ENCODE peak calls at places on chromosomes 11 and 22, in nine cellular contexts. One of them, this sample, is unnamed.

GRCh38 chr11:94961255-94961654 is 12.1 kb downstream of the CWC15 start:
- DNase-seq in neural progenitor cell: no peak
- DNase-seq in upper lobe of right lung: no peak
- DNase-seq in Jurkat, Clone E6-1: no peak
- DNase-seq in right atrium auricular region: no peak
- DNase-seq in MCF 10A: no peak
- DNase-seq in posterior cingulate gyrus: no peak
- DNase-seq in germinal center: no peak
- DNase-seq in iris pigment epithelial cell: no peak
- DNase-seq in this sample: no peak

GRCh38 chr11:118286545-118286944 is 18.0 kb upstream of the CD3E start:
- DNase-seq in Jurkat, Clone E6-1: no peak
- DNase-seq in iris pigment epithelial cell: no peak
- DNase-seq in germinal center: no peak
- DNase-seq in neural progenitor cell: no peak
- DNase-seq in posterior cingulate gyrus: no peak
- DNase-seq in right atrium auricular region: no peak
- DNase-seq in MCF 10A: no peak
- DNase-seq in upper lobe of right lung: no peak
- DNase-seq in this sample: no peak

GRCh38 chr11:26765323-26765722 is 43.5 kb upstream of the SLC5A12 start:
- DNase-seq in posterior cingulate gyrus: no peak
- DNase-seq in MCF 10A: no peak
- DNase-seq in neural progenitor cell: no peak
- DNase-seq in germinal center: no peak
- DNase-seq in right atrium auricular region: no peak
- DNase-seq in upper lobe of right lung: no peak
- DNase-seq in iris pigment epithelial cell: no peak
- DNase-seq in Jurkat, Clone E6-1: no peak
- DNase-seq in this sample: no peak

GRCh38 chr11:116144387-116144958 is 628.3 kb downstream of the BUD13 start:
- DNase-seq in iris pigment epithelial cell: no peak
- DNase-seq in germinal center: no peak
- DNase-seq in MCF 10A: no peak
- DNase-seq in Jurkat, Clone E6-1: no peak
- DNase-seq in neural progenitor cell: peak
- DNase-seq in posterior cingulate gyrus: no peak
- DNase-seq in upper lobe of right lung: no peak
- DNase-seq in right atrium auricular region: peak
- DNase-seq in this sample: no peak

GRCh38 chr22:43433904-43434600 is 22.2 kb downstream of the MPPED1 start:
- DNase-seq in right atrium auricular region: no peak
- DNase-seq in iris pigment epithelial cell: no peak
- DNase-seq in MCF 10A: no peak
- DNase-seq in posterior cingulate gyrus: peak
- DNase-seq in germinal center: no peak
- DNase-seq in upper lobe of right lung: peak
- DNase-seq in neural progenitor cell: no peak
- DNase-seq in Jurkat, Clone E6-1: no peak
- DNase-seq in this sample: no peak

GRCh38 chr11:116852261-116853125 is 15.1 kb upstream of the APOA1 start:
- DNase-seq in iris pigment epithelial cell: peak
- DNase-seq in neural progenitor cell: no peak
- DNase-seq in posterior cingulate gyrus: no peak
- DNase-seq in Jurkat, Clone E6-1: peak
- DNase-seq in germinal center: no peak
- DNase-seq in upper lobe of right lung: no peak
- DNase-seq in right atrium auricular region: no peak
- DNase-seq in MCF 10A: no peak
- DNase-seq in this sample: no peak

GRCh38 chr22:31082606-31083376 is 1.7 kb downstream of the SMTN start:
- DNase-seq in neural progenitor cell: peak
- DNase-seq in Jurkat, Clone E6-1: peak
- DNase-seq in posterior cingulate gyrus: no peak
- DNase-seq in right atrium auricular region: peak
- DNase-seq in MCF 10A: peak
- DNase-seq in germinal center: no peak
- DNase-seq in iris pigment epithelial cell: peak
- DNase-seq in upper lobe of right lung: no peak
- DNase-seq in this sample: peak

GRCh38 chr11:8006349-8006977 is 19.3 kb downstream of the EIF3F start:
- DNase-seq in iris pigment epithelial cell: peak
- DNase-seq in right atrium auricular region: no peak
- DNase-seq in neural progenitor cell: peak
- DNase-seq in germinal center: peak
- DNase-seq in upper lobe of right lung: no peak
- DNase-seq in MCF 10A: peak
- DNase-seq in Jurkat, Clone E6-1: peak
- DNase-seq in posterior cingulate gyrus: no peak
- DNase-seq in this sample: peak

GRCh38 chr11:57134284-57134683 is 47.5 kb upstream of the LRRC55 start:
- DNase-seq in MCF 10A: no peak
- DNase-seq in germinal center: no peak
- DNase-seq in right atrium auricular region: no peak
- DNase-seq in neural progenitor cell: no peak
- DNase-seq in posterior cingulate gyrus: no peak
- DNase-seq in Jurkat, Clone E6-1: peak
- DNase-seq in upper lobe of right lung: no peak
- DNase-seq in iris pigment epithelial cell: no peak
- DNase-seq in this sample: no peak

GRCh38 chr22:39242389-39242808 is 2.4 kb downstream of the PDGFB start:
- DNase-seq in neural progenitor cell: peak
- DNase-seq in posterior cingulate gyrus: no peak
- DNase-seq in MCF 10A: no peak
- DNase-seq in upper lobe of right lung: no peak
- DNase-seq in iris pigment epithelial cell: no peak
- DNase-seq in Jurkat, Clone E6-1: no peak
- DNase-seq in germinal center: no peak
- DNase-seq in right atrium auricular region: no peak
- DNase-seq in this sample: no peak

GRCh38 chr11:35337136-35337918 is 82.0 kb downstream of the SLC1A2 start:
- DNase-seq in MCF 10A: peak
- DNase-seq in right atrium auricular region: no peak
- DNase-seq in iris pigment epithelial cell: peak
- DNase-seq in neural progenitor cell: no peak
- DNase-seq in upper lobe of right lung: no peak
- DNase-seq in posterior cingulate gyrus: no peak
- DNase-seq in Jurkat, Clone E6-1: no peak
- DNase-seq in germinal center: no peak
- DNase-seq in this sample: no peak

GRCh38 chr11:119107538-119108150 is 500 bp downstream of the C2CD2L start:
- DNase-seq in right atrium auricular region: no peak
- DNase-seq in MCF 10A: no peak
- DNase-seq in upper lobe of right lung: peak
- DNase-seq in iris pigment epithelial cell: no peak
- DNase-seq in Jurkat, Clone E6-1: no peak
- DNase-seq in neural progenitor cell: peak
- DNase-seq in posterior cingulate gyrus: no peak
- DNase-seq in germinal center: peak
- DNase-seq in this sample: no peak

GRCh38 chr11:130070109-130070828 is 575 bp downstream of the APLP2 start:
- DNase-seq in upper lobe of right lung: peak
- DNase-seq in right atrium auricular region: no peak
- DNase-seq in neural progenitor cell: peak
- DNase-seq in posterior cingulate gyrus: peak
- DNase-seq in Jurkat, Clone E6-1: no peak
- DNase-seq in germinal center: peak
- DNase-seq in iris pigment epithelial cell: peak
- DNase-seq in MCF 10A: peak
- DNase-seq in this sample: no peak

GRCh38 chr11:62130498-62131464 is 7.0 kb downstream of the INCENP start:
- DNase-seq in germinal center: no peak
- DNase-seq in posterior cingulate gyrus: peak
- DNase-seq in Jurkat, Clone E6-1: no peak
- DNase-seq in MCF 10A: no peak
- DNase-seq in upper lobe of right lung: no peak
- DNase-seq in right atrium auricular region: no peak
- DNase-seq in iris pigment epithelial cell: no peak
- DNase-seq in neural progenitor cell: no peak
- DNase-seq in this sample: no peak

GRCh38 chr11:12981879-12982531 is 27.1 kb upstream of the RASSF10 start:
- DNase-seq in iris pigment epithelial cell: no peak
- DNase-seq in germinal center: no peak
- DNase-seq in Jurkat, Clone E6-1: no peak
- DNase-seq in neural progenitor cell: no peak
- DNase-seq in upper lobe of right lung: no peak
- DNase-seq in posterior cingulate gyrus: no peak
- DNase-seq in right atrium auricular region: no peak
- DNase-seq in MCF 10A: peak
- DNase-seq in this sample: no peak

GRCh38 chr11:42066113-42066512 is 606.7 kb upstream of the LRRC4C start:
- DNase-seq in iris pigment epithelial cell: no peak
- DNase-seq in posterior cingulate gyrus: peak
- DNase-seq in Jurkat, Clone E6-1: no peak
- DNase-seq in neural progenitor cell: no peak
- DNase-seq in germinal center: no peak
- DNase-seq in upper lobe of right lung: no peak
- DNase-seq in MCF 10A: peak
- DNase-seq in right atrium auricular region: no peak
- DNase-seq in this sample: no peak

GRCh38 chr11:68843052-68843561 is 1.4 kb upstream of the CPT1A start:
- DNase-seq in germinal center: peak
- DNase-seq in posterior cingulate gyrus: no peak
- DNase-seq in neural progenitor cell: peak
- DNase-seq in iris pigment epithelial cell: peak
- DNase-seq in Jurkat, Clone E6-1: peak
- DNase-seq in right atrium auricular region: no peak
- DNase-seq in MCF 10A: no peak
- DNase-seq in upper lobe of right lung: no peak
- DNase-seq in this sample: no peak

GRCh38 chr11:77069336-77069968 is 2.7 kb downstream of the CAPN5 start:
- DNase-seq in right atrium auricular region: peak
- DNase-seq in posterior cingulate gyrus: no peak
- DNase-seq in germinal center: no peak
- DNase-seq in neural progenitor cell: no peak
- DNase-seq in MCF 10A: no peak
- DNase-seq in iris pigment epithelial cell: no peak
- DNase-seq in upper lobe of right lung: peak
- DNase-seq in Jurkat, Clone E6-1: no peak
- DNase-seq in this sample: no peak

GRCh38 chr11:68998390-68998911 is 14.6 kb downstream of the MRGPRF start:
- DNase-seq in posterior cingulate gyrus: peak
- DNase-seq in upper lobe of right lung: peak
- DNase-seq in germinal center: no peak
- DNase-seq in iris pigment epithelial cell: no peak
- DNase-seq in MCF 10A: peak
- DNase-seq in right atrium auricular region: no peak
- DNase-seq in Jurkat, Clone E6-1: peak
- DNase-seq in neural progenitor cell: no peak
- DNase-seq in this sample: peak

GRCh38 chr11:113473983-113474361 is 1.2 kb downstream of the DRD2 start:
- DNase-seq in MCF 10A: no peak
- DNase-seq in Jurkat, Clone E6-1: no peak
- DNase-seq in neural progenitor cell: no peak
- DNase-seq in upper lobe of right lung: no peak
- DNase-seq in iris pigment epithelial cell: no peak
- DNase-seq in posterior cingulate gyrus: no peak
- DNase-seq in right atrium auricular region: no peak
- DNase-seq in germinal center: no peak
- DNase-seq in this sample: no peak

GRCh38 chr11:96264364-96264763 is 78.6 kb downstream of the MAML2 start:
- DNase-seq in posterior cingulate gyrus: no peak
- DNase-seq in MCF 10A: no peak
- DNase-seq in Jurkat, Clone E6-1: no peak
- DNase-seq in germinal center: no peak
- DNase-seq in neural progenitor cell: no peak
- DNase-seq in upper lobe of right lung: no peak
- DNase-seq in iris pigment epithelial cell: peak
- DNase-seq in right atrium auricular region: no peak
- DNase-seq in this sample: no peak

GRCh38 chr22:33272866-33273265 is 214.7 kb upstream of the SYN3 start:
- DNase-seq in right atrium auricular region: no peak
- DNase-seq in upper lobe of right lung: no peak
- DNase-seq in neural progenitor cell: no peak
- DNase-seq in germinal center: peak
- DNase-seq in iris pigment epithelial cell: no peak
- DNase-seq in posterior cingulate gyrus: no peak
- DNase-seq in MCF 10A: no peak
- DNase-seq in Jurkat, Clone E6-1: no peak
- DNase-seq in this sample: no peak

GRCh38 chr11:75689861-75690641 is 21.2 kb upstream of the MAP6 start:
- DNase-seq in neural progenitor cell: no peak
- DNase-seq in posterior cingulate gyrus: no peak
- DNase-seq in iris pigment epithelial cell: no peak
- DNase-seq in MCF 10A: no peak
- DNase-seq in right atrium auricular region: no peak
- DNase-seq in germinal center: peak
- DNase-seq in upper lobe of right lung: no peak
- DNase-seq in Jurkat, Clone E6-1: no peak
- DNase-seq in this sample: no peak

GRCh38 chr11:116602637-116602942 is 170.2 kb downstream of the BUD13 start:
- DNase-seq in germinal center: no peak
- DNase-seq in Jurkat, Clone E6-1: no peak
- DNase-seq in iris pigment epithelial cell: no peak
- DNase-seq in MCF 10A: no peak
- DNase-seq in upper lobe of right lung: no peak
- DNase-seq in right atrium auricular region: no peak
- DNase-seq in neural progenitor cell: no peak
- DNase-seq in posterior cingulate gyrus: no peak
- DNase-seq in this sample: no peak

GRCh38 chr22:40116496-40117200 is 61.1 kb upstream of the TNRC6B start:
- DNase-seq in upper lobe of right lung: no peak
- DNase-seq in Jurkat, Clone E6-1: peak
- DNase-seq in right atrium auricular region: no peak
- DNase-seq in posterior cingulate gyrus: no peak
- DNase-seq in MCF 10A: no peak
- DNase-seq in germinal center: no peak
- DNase-seq in iris pigment epithelial cell: no peak
- DNase-seq in neural progenitor cell: no peak
- DNase-seq in this sample: no peak

GRCh38 chr11:105732611-105733010 is 122.7 kb downstream of the GRIA4 start:
- DNase-seq in MCF 10A: no peak
- DNase-seq in Jurkat, Clone E6-1: no peak
- DNase-seq in germinal center: no peak
- DNase-seq in right atrium auricular region: no peak
- DNase-seq in neural progenitor cell: no peak
- DNase-seq in posterior cingulate gyrus: no peak
- DNase-seq in upper lobe of right lung: no peak
- DNase-seq in iris pigment epithelial cell: peak
- DNase-seq in this sample: no peak

GRCh38 chr11:59207988-59208432 is 4.7 kb downstream of the MPEG1 start:
- DNase-seq in iris pigment epithelial cell: peak
- DNase-seq in right atrium auricular region: no peak
- DNase-seq in germinal center: peak
- DNase-seq in posterior cingulate gyrus: no peak
- DNase-seq in Jurkat, Clone E6-1: peak
- DNase-seq in neural progenitor cell: peak
- DNase-seq in MCF 10A: peak
- DNase-seq in upper lobe of right lung: no peak
- DNase-seq in this sample: peak

GRCh38 chr22:29524440-29525191 is 28.9 kb downstream of the THOC5 start:
- DNase-seq in right atrium auricular region: no peak
- DNase-seq in Jurkat, Clone E6-1: no peak
- DNase-seq in MCF 10A: peak
- DNase-seq in neural progenitor cell: peak
- DNase-seq in germinal center: peak
- DNase-seq in upper lobe of right lung: no peak
- DNase-seq in iris pigment epithelial cell: peak
- DNase-seq in posterior cingulate gyrus: no peak
- DNase-seq in this sample: peak

GRCh38 chr22:11626422-11626773 is 3901.6 kb upstream of the OR11H1 start:
- DNase-seq in MCF 10A: no peak
- DNase-seq in Jurkat, Clone E6-1: no peak
- DNase-seq in upper lobe of right lung: peak
- DNase-seq in neural progenitor cell: no peak
- DNase-seq in posterior cingulate gyrus: no peak
- DNase-seq in germinal center: no peak
- DNase-seq in right atrium auricular region: no peak
- DNase-seq in iris pigment epithelial cell: no peak
- DNase-seq in this sample: no peak

GRCh38 chr11:10550503-10550902 is 9.5 kb upstream of the RNF141 start:
- DNase-seq in germinal center: no peak
- DNase-seq in MCF 10A: peak
- DNase-seq in neural progenitor cell: no peak
- DNase-seq in Jurkat, Clone E6-1: no peak
- DNase-seq in right atrium auricular region: no peak
- DNase-seq in upper lobe of right lung: no peak
- DNase-seq in iris pigment epithelial cell: peak
- DNase-seq in posterior cingulate gyrus: no peak
- DNase-seq in this sample: no peak

GRCh38 chr11:103055174-103055890 is 36.6 kb downstream of the DCUN1D5 start:
- DNase-seq in upper lobe of right lung: no peak
- DNase-seq in Jurkat, Clone E6-1: peak
- DNase-seq in right atrium auricular region: no peak
- DNase-seq in iris pigment epithelial cell: peak
- DNase-seq in posterior cingulate gyrus: no peak
- DNase-seq in neural progenitor cell: peak
- DNase-seq in MCF 10A: peak
- DNase-seq in germinal center: peak
- DNase-seq in this sample: peak

This sample was measured in SK-N-DZ.